ENCODE peak calls at places on chromosomes 6 and 20, in seven cellular contexts. One of them, this sample, is unnamed.

GRCh38 chr6:24931296-24931695 is 4.5 kb downstream of the RIPOR2 start:
- DNase-seq in astrocyte of the spinal cord: peak; percentile 36
- DNase-seq in kidney: no peak
- DNase-seq in kidney epithelial cell: peak; percentile 18
- DNase-seq in pancreas: no peak
- DNase-seq in upper lobe of left lung: no peak
- DNase-seq in right atrium auricular region: no peak
- DNase-seq in this sample: no peak

GRCh38 chr6:62615366-62616015 is 329.5 kb upstream of the KHDRBS2 start:
- DNase-seq in astrocyte of the spinal cord: no peak
- DNase-seq in kidney: no peak
- DNase-seq in kidney epithelial cell: no peak
- DNase-seq in pancreas: no peak
- DNase-seq in upper lobe of left lung: no peak
- DNase-seq in right atrium auricular region: no peak
- DNase-seq in this sample: no peak

GRCh38 chr20:59007758-59008511 is 881 bp upstream of the CTSZ start:
- DNase-seq in astrocyte of the spinal cord: no peak
- DNase-seq in kidney: peak; percentile 78
- DNase-seq in kidney epithelial cell: no peak
- DNase-seq in pancreas: peak; percentile 56
- DNase-seq in upper lobe of left lung: peak; percentile 62
- DNase-seq in right atrium auricular region: no peak
- DNase-seq in this sample: no peak

GRCh38 chr6:36839819-36840379 is 655 bp upstream of the CPNE5 start:
- DNase-seq in astrocyte of the spinal cord: no peak
- DNase-seq in kidney: no peak
- DNase-seq in kidney epithelial cell: no peak
- DNase-seq in pancreas: no peak
- DNase-seq in upper lobe of left lung: peak; percentile 92
- DNase-seq in right atrium auricular region: no peak
- DNase-seq in this sample: peak; percentile 24

GRCh38 chr20:37071481-37071911 is 24.3 kb downstream of the RBL1 start:
- DNase-seq in astrocyte of the spinal cord: peak; percentile 39
- DNase-seq in kidney: no peak
- DNase-seq in kidney epithelial cell: peak; percentile 29
- DNase-seq in pancreas: no peak
- DNase-seq in upper lobe of left lung: no peak
- DNase-seq in right atrium auricular region: no peak
- DNase-seq in this sample: peak; percentile 18

GRCh38 chr6:162940426-162940825 is 212.7 kb downstream of the PACRG start:
- DNase-seq in astrocyte of the spinal cord: peak; percentile 38
- DNase-seq in kidney: no peak
- DNase-seq in kidney epithelial cell: no peak
- DNase-seq in pancreas: no peak
- DNase-seq in upper lobe of left lung: peak; percentile 36
- DNase-seq in right atrium auricular region: no peak
- DNase-seq in this sample: no peak

GRCh38 chr6:70834520-70834919 is 122.3 kb downstream of the B3GAT2 start:
- DNase-seq in astrocyte of the spinal cord: peak; percentile 45
- DNase-seq in kidney: no peak
- DNase-seq in kidney epithelial cell: no peak
- DNase-seq in pancreas: no peak
- DNase-seq in upper lobe of left lung: no peak
- DNase-seq in right atrium auricular region: no peak
- DNase-seq in this sample: no peak

GRCh38 chr6:5726976-5727718 is 279.6 kb downstream of the NRN1 start:
- DNase-seq in astrocyte of the spinal cord: peak; percentile 55
- DNase-seq in kidney: no peak
- DNase-seq in kidney epithelial cell: no peak
- DNase-seq in pancreas: no peak
- DNase-seq in upper lobe of left lung: no peak
- DNase-seq in right atrium auricular region: no peak
- DNase-seq in this sample: no peak

GRCh38 chr20:50304883-50305635 is 114.4 kb downstream of the CEBPB start:
- DNase-seq in astrocyte of the spinal cord: peak; percentile 70
- DNase-seq in kidney: peak; percentile 97
- DNase-seq in kidney epithelial cell: no peak
- DNase-seq in pancreas: peak; percentile 62
- DNase-seq in upper lobe of left lung: peak; percentile 91
- DNase-seq in right atrium auricular region: peak; percentile 97
- DNase-seq in this sample: no peak

GRCh38 chr6:132190097-132190814 is 211.0 kb downstream of the MOXD1 start:
- DNase-seq in astrocyte of the spinal cord: peak; percentile 37
- DNase-seq in kidney: no peak
- DNase-seq in kidney epithelial cell: no peak
- DNase-seq in pancreas: no peak
- DNase-seq in upper lobe of left lung: no peak
- DNase-seq in right atrium auricular region: no peak
- DNase-seq in this sample: no peak

GRCh38 chr6:129903082-129903481 is 42.0 kb upstream of the TMEM244 start:
- DNase-seq in astrocyte of the spinal cord: peak; percentile 26
- DNase-seq in kidney: no peak
- DNase-seq in kidney epithelial cell: no peak
- DNase-seq in pancreas: no peak
- DNase-seq in upper lobe of left lung: no peak
- DNase-seq in right atrium auricular region: no peak
- DNase-seq in this sample: no peak

GRCh38 chr6:157859775-157860504 is 36.9 kb downstream of the SNX9 start:
- DNase-seq in astrocyte of the spinal cord: no peak
- DNase-seq in kidney: no peak
- DNase-seq in kidney epithelial cell: no peak
- DNase-seq in pancreas: no peak
- DNase-seq in upper lobe of left lung: no peak
- DNase-seq in right atrium auricular region: no peak
- DNase-seq in this sample: no peak

GRCh38 chr6:84575264-84575663 is 189.1 kb downstream of the TBX18 start:
- DNase-seq in astrocyte of the spinal cord: peak; percentile 85
- DNase-seq in kidney: no peak
- DNase-seq in kidney epithelial cell: peak; percentile 81
- DNase-seq in pancreas: no peak
- DNase-seq in upper lobe of left lung: no peak
- DNase-seq in right atrium auricular region: no peak
- DNase-seq in this sample: no peak

GRCh38 chr6:41187924-41188886 is 12.7 kb downstream of the TREML2 start:
- DNase-seq in astrocyte of the spinal cord: no peak
- DNase-seq in kidney: no peak
- DNase-seq in kidney epithelial cell: no peak
- DNase-seq in pancreas: no peak
- DNase-seq in upper lobe of left lung: no peak
- DNase-seq in right atrium auricular region: peak; percentile 23
- DNase-seq in this sample: no peak

GRCh38 chr6:56366112-56366852 is 118.9 kb upstream of the COL21A1 start:
- DNase-seq in astrocyte of the spinal cord: no peak
- DNase-seq in kidney: no peak
- DNase-seq in kidney epithelial cell: no peak
- DNase-seq in pancreas: no peak
- DNase-seq in upper lobe of left lung: no peak
- DNase-seq in right atrium auricular region: no peak
- DNase-seq in this sample: no peak

GRCh38 chr20:4697189-4697873 is 24.4 kb upstream of the PRND start:
- DNase-seq in astrocyte of the spinal cord: peak; percentile 19
- DNase-seq in kidney: no peak
- DNase-seq in kidney epithelial cell: no peak
- DNase-seq in pancreas: no peak
- DNase-seq in upper lobe of left lung: no peak
- DNase-seq in right atrium auricular region: no peak
- DNase-seq in this sample: no peak

GRCh38 chr6:106547961-106548453 is 81.3 kb downstream of the RTN4IP1 start:
- DNase-seq in astrocyte of the spinal cord: peak; percentile 74
- DNase-seq in kidney: no peak
- DNase-seq in kidney epithelial cell: peak; percentile 37
- DNase-seq in pancreas: no peak
- DNase-seq in upper lobe of left lung: no peak
- DNase-seq in right atrium auricular region: no peak
- DNase-seq in this sample: no peak

GRCh38 chr6:40587240-40588069 is at the start of gene LRFN2:
- DNase-seq in astrocyte of the spinal cord: peak; percentile 49
- DNase-seq in kidney: peak; percentile 90
- DNase-seq in kidney epithelial cell: no peak
- DNase-seq in pancreas: peak; percentile 69
- DNase-seq in upper lobe of left lung: peak; percentile 95
- DNase-seq in right atrium auricular region: no peak
- DNase-seq in this sample: peak; percentile 82

DNA sequence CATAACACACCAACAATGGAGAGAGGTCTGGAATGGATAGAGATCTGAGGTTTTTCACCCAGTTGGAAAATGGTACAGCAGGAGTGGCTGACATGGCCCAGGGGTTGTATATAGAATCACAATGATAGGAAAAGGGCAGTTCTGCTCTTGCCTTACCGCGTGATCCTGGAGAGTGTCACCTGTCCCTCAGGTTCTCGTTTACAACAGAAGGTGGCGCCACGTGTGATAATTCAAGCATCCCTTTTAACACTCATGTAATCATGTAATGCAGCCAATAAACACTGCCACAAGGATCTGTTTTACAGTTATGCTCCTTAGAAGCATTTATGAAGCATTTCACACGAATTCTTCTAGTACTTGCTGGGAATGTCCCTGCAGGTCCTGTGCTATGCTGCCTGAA is 12.9 kb upstream of the WFDC2 start:
- DNase-seq in astrocyte of the spinal cord: no peak
- DNase-seq in kidney: no peak
- DNase-seq in kidney epithelial cell: no peak
- DNase-seq in pancreas: no peak
- DNase-seq in upper lobe of left lung: no peak
- DNase-seq in right atrium auricular region: no peak
- DNase-seq in this sample: no peak
- TF ChIP-seq CTCF in astrocyte of the spinal cord: peak; percentile 21
- TF ChIP-seq CTCF in kidney: peak; percentile 25
- TF ChIP-seq CTCF in kidney epithelial cell: peak; percentile 34
- TF ChIP-seq CTCF in pancreas: no peak
- TF ChIP-seq CTCF in upper lobe of left lung: peak; percentile 32
- TF ChIP-seq CTCF in right atrium auricular region: peak; percentile 39
- TF ChIP-seq CTCF in this sample: no peak

GRCh38 chr20:31515072-31515774 is 981 bp downstream of the HM13 start:
- DNase-seq in astrocyte of the spinal cord: no peak
- DNase-seq in kidney: no peak
- DNase-seq in kidney epithelial cell: no peak
- DNase-seq in pancreas: no peak
- DNase-seq in upper lobe of left lung: no peak
- DNase-seq in right atrium auricular region: no peak
- DNase-seq in this sample: no peak

GRCh38 chr20:31516166-31516565 is 1.9 kb downstream of the HM13 start:
- DNase-seq in astrocyte of the spinal cord: no peak
- DNase-seq in kidney: no peak
- DNase-seq in kidney epithelial cell: no peak
- DNase-seq in pancreas: no peak
- DNase-seq in upper lobe of left lung: no peak
- DNase-seq in right atrium auricular region: no peak
- DNase-seq in this sample: no peak

GRCh38 chr20:31516651-31517050 is 2.4 kb downstream of the HM13 start:
- DNase-seq in astrocyte of the spinal cord: no peak
- DNase-seq in kidney: no peak
- DNase-seq in kidney epithelial cell: no peak
- DNase-seq in pancreas: no peak
- DNase-seq in upper lobe of left lung: no peak
- DNase-seq in right atrium auricular region: no peak
- DNase-seq in this sample: no peak

GRCh38 chr20:31515775-31516107 is 1.5 kb downstream of the HM13 start:
- DNase-seq in astrocyte of the spinal cord: no peak
- DNase-seq in kidney: no peak
- DNase-seq in kidney epithelial cell: no peak
- DNase-seq in pancreas: peak; percentile 29
- DNase-seq in upper lobe of left lung: no peak
- DNase-seq in right atrium auricular region: no peak
- DNase-seq in this sample: no peak

GRCh38 chr20:31517373-31517772 is 3.1 kb downstream of the HM13 start:
- DNase-seq in astrocyte of the spinal cord: peak; percentile 47
- DNase-seq in kidney: no peak
- DNase-seq in kidney epithelial cell: peak; percentile 19
- DNase-seq in pancreas: peak; percentile 79
- DNase-seq in upper lobe of left lung: no peak
- DNase-seq in right atrium auricular region: no peak
- DNase-seq in this sample: no peak
- TF ChIP-seq CTCF in astrocyte of the spinal cord: peak; percentile 30
- TF ChIP-seq CTCF in kidney: no peak
- TF ChIP-seq CTCF in kidney epithelial cell: peak; percentile 51
- TF ChIP-seq CTCF in pancreas: no peak
- TF ChIP-seq CTCF in upper lobe of left lung: no peak
- TF ChIP-seq CTCF in right atrium auricular region: no peak
- TF ChIP-seq CTCF in this sample: no peak

GRCh38 chr6:323730-324088 is 31.4 kb downstream of the DUSP22 start:
- DNase-seq in astrocyte of the spinal cord: no peak
- DNase-seq in kidney: no peak
- DNase-seq in kidney epithelial cell: no peak
- DNase-seq in pancreas: no peak
- DNase-seq in upper lobe of left lung: no peak
- DNase-seq in right atrium auricular region: no peak
- DNase-seq in this sample: no peak

GRCh38 chr6:322940-323729 is 30.8 kb downstream of the DUSP22 start:
- DNase-seq in astrocyte of the spinal cord: no peak
- DNase-seq in kidney: peak; percentile 6
- DNase-seq in kidney epithelial cell: no peak
- DNase-seq in pancreas: no peak
- DNase-seq in upper lobe of left lung: no peak
- DNase-seq in right atrium auricular region: no peak
- DNase-seq in this sample: no peak

GRCh38 chr6:321158-321438 is 28.8 kb downstream of the DUSP22 start:
- DNase-seq in astrocyte of the spinal cord: no peak
- DNase-seq in kidney: no peak
- DNase-seq in kidney epithelial cell: no peak
- DNase-seq in pancreas: no peak
- DNase-seq in upper lobe of left lung: no peak
- DNase-seq in right atrium auricular region: no peak
- DNase-seq in this sample: no peak

GRCh38 chr6:320351-321157 is 28.3 kb downstream of the DUSP22 start:
- DNase-seq in astrocyte of the spinal cord: no peak
- DNase-seq in kidney: no peak
- DNase-seq in kidney epithelial cell: no peak
- DNase-seq in pancreas: no peak
- DNase-seq in upper lobe of left lung: no peak
- DNase-seq in right atrium auricular region: no peak
- DNase-seq in this sample: no peak

GRCh38 chr6:322205-322930 is 30.1 kb downstream of the DUSP22 start:
- DNase-seq in astrocyte of the spinal cord: no peak
- DNase-seq in kidney: peak; percentile 66
- DNase-seq in kidney epithelial cell: no peak
- DNase-seq in pancreas: no peak
- DNase-seq in upper lobe of left lung: no peak
- DNase-seq in right atrium auricular region: no peak
- DNase-seq in this sample: no peak
- TF ChIP-seq CTCF in astrocyte of the spinal cord: no peak
- TF ChIP-seq CTCF in kidney: no peak
- TF ChIP-seq CTCF in kidney epithelial cell: no peak
- TF ChIP-seq CTCF in pancreas: no peak
- TF ChIP-seq CTCF in upper lobe of left lung: no peak
- TF ChIP-seq CTCF in right atrium auricular region: no peak
- TF ChIP-seq CTCF in this sample: no peak

DNA sequence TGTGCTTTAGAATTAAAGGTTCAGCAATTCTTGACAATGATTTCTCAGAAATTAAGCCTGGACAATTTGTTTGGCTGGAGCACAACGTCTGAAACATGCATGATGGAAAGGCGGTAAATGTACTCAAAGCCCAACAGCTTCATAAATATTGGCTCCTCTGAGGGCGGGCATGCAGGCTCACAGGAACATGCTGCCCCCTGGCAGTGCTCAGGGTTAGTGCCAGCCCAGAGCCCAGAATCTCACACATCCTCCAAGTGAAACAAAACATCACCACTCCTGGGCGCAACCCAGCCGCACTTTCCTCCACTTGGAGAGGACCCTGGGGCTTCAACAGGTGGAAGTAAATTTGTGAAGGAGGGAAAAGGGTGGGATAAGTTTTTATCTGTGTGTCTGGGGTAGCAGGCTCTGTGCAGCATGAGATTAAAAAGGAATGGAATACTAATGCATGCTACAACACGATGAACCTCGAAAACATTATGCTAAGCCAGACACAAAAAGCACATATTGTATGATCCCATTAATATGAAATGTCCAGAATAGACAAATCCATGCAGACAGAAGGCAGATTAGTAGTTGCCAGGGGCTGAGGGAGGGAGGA is 54.1 kb upstream of the PTPRT start:
- DNase-seq in astrocyte of the spinal cord: no peak
- DNase-seq in kidney: no peak
- DNase-seq in kidney epithelial cell: no peak
- DNase-seq in pancreas: no peak
- DNase-seq in upper lobe of left lung: no peak
- DNase-seq in right atrium auricular region: no peak
- DNase-seq in this sample: no peak
- TF ChIP-seq CTCF in astrocyte of the spinal cord: no peak
- TF ChIP-seq CTCF in kidney: no peak
- TF ChIP-seq CTCF in kidney epithelial cell: peak; percentile 29
- TF ChIP-seq CTCF in pancreas: no peak
- TF ChIP-seq CTCF in upper lobe of left lung: no peak
- TF ChIP-seq CTCF in right atrium auricular region: peak; percentile 25
- TF ChIP-seq CTCF in this sample: no peak